ENCODE peak calls at places on chromosomes 2 and 18, in four cellular contexts. D is HepG2, L is GM12878, O is K562. Y is an unnamed sample.

GRCh38 chr2:237025090-237025865 is 60.4 kb upstream of the COPS8 start:
- DNase-seq in D (peak; percentile 80), L (no peak), O (no peak), Y (peak; percentile 36)

GRCh38 chr2:132430895-132431294 is 14.3 kb downstream of the GPR39 start:
- DNase-seq in D (no peak), L (no peak), O (no peak), Y (no peak)

GRCh38 chr2:148479388-148479787 is 165.2 kb upstream of the EPC2 start:
- DNase-seq in D (no peak), L (no peak), O (no peak), Y (no peak)

GRCh38 chr18:32200766-32201165 is 10.9 kb downstream of the MEP1B start:
- DNase-seq in D (no peak), L (no peak), O (no peak), Y (no peak)

GRCh38 chr18:79425573-79425895 is 29.8 kb downstream of the NFATC1 start:
- DNase-seq in D (no peak), L (no peak), O (no peak), Y (no peak)

GRCh38 chr2:65064728-65065552 is 8.7 kb downstream of the CEP68 start:
- DNase-seq in D (peak; percentile 36), L (peak; percentile 86), O (peak; percentile 56), Y (peak; percentile 52)

GRCh38 chr18:25171334-25171733 is 180.6 kb downstream of the ZNF521 start:
- DNase-seq in D (no peak), L (no peak), O (no peak), Y (no peak)

GRCh38 chr2:109438773-109439191 is 175.0 kb downstream of the SEPTIN10 start:
- DNase-seq in D (no peak), L (no peak), O (no peak), Y (peak; percentile 12)

GRCh38 chr2:234368861-234369261 is 128.0 kb downstream of the ARL4C start:
- DNase-seq in D (no peak), L (no peak), O (peak; percentile 5), Y (peak; percentile 53)

GRCh38 chr2:191304939-191305875 is 60.0 kb downstream of the MYO1B start:
- DNase-seq in D (no peak), L (no peak), O (no peak), Y (no peak)

GRCh38 chr2:15158117-15158516 is 403.0 kb downstream of the NBAS start:
- DNase-seq in D (no peak), L (no peak), O (no peak), Y (no peak)

GRCh38 chr2:144948205-144948855 is 428.4 kb upstream of the ZEB2 start:
- DNase-seq in D (no peak), L (no peak), O (no peak), Y (no peak)

GRCh38 chr2:70978388-70979357 is at the start of gene ANKRD53:
- DNase-seq in D (no peak), L (no peak), O (no peak), Y (no peak)

GRCh38 chr2:10028988-10029874 is 14.1 kb upstream of the KLF11 start:
- DNase-seq in D (no peak), L (no peak), O (peak; percentile 94), Y (no peak)

GRCh38 chr2:101442042-101442666 is 32.8 kb downstream of the RFX8 start:
- DNase-seq in D (no peak), L (no peak), O (no peak), Y (no peak)

GRCh38 chr2:7950035-7950612 is 731.7 kb upstream of the ID2 start:
- DNase-seq in D (no peak), L (no peak), O (no peak), Y (no peak)

GRCh38 chr2:96510931-96511595 is 5.9 kb upstream of the NEURL3 start:
- DNase-seq in D (no peak), L (no peak), O (no peak), Y (no peak)

GRCh38 chr2:223285505-223286265 is 233.7 kb downstream of the KCNE4 start:
- DNase-seq in D (no peak), L (no peak), O (no peak), Y (no peak)
- TF ChIP-seq SMC3 in D (no peak), L (no peak), O (no peak), Y (no peak)

GRCh38 chr2:83633435-83633834 is 825.6 kb downstream of the SUCLG1 start:
- DNase-seq in D (no peak), L (no peak), O (no peak), Y (no peak)
- TF ChIP-seq MYC in D (no peak), L (no peak), O (no peak), Y (no peak)

GRCh38 chr2:51510298-51510697 is 478.4 kb upstream of the NRXN1 start:
- DNase-seq in D (no peak), L (no peak), O (no peak), Y (no peak)
- TF ChIP-seq SMC3 in D (no peak), L (no peak), O (no peak), Y (no peak)

GRCh38 chr2:239937866-239938640 is 87.1 kb downstream of the NDUFA10 start:
- DNase-seq in D (no peak), L (no peak), O (no peak), Y (no peak)
- TF ChIP-seq MYC in D (no peak), L (no peak), O (no peak), Y (no peak)

GRCh38 chr2:26244479-26245230 is at the start of the genes HADHA and HADHB:
- DNase-seq in D (peak; percentile 95), L (peak; percentile 56), O (peak; percentile 90), Y (peak; percentile 81)

GRCh38 chr2:26245231-26245732 is 543 bp downstream of the HADHB start:
- DNase-seq in D (peak; percentile 44), L (peak; percentile 15), O (peak; percentile 15), Y (no peak)

GRCh38 chr2:26249625-26250024 is 4.9 kb downstream of the HADHB start:
- DNase-seq in D (no peak), L (no peak), O (no peak), Y (no peak)

GRCh38 chr2:26245810-26246209 is 1.1 kb downstream of the HADHB start:
- DNase-seq in D (peak; percentile 34), L (peak; percentile 53), O (no peak), Y (no peak)

DNA sequence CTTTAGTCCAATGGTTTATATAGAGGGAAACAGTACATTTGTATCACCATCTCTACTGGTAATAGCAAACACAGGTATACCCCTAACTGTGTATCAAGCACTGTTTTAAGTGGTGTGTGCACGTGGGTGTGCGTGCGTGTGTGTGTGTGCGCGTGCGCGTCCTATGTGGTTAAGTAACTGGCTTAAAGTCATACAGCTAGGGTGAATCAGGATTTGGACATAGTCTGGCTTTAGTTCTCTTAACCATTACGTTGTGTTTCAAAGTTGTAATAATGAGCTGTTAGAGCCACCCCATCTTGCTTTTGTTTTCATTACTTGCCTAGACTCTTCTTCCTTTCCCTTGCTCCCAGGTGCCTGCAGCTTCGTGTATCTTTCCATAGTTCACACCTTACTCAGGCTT is 2.1 kb downstream of the HADHB start:
- DNase-seq in D (no peak), L (peak; percentile 21), O (peak; percentile 36), Y (peak; percentile 28)
- TF ChIP-seq SMC3 in D (no peak), L (no peak), O (no peak), Y (no peak)

DNA sequence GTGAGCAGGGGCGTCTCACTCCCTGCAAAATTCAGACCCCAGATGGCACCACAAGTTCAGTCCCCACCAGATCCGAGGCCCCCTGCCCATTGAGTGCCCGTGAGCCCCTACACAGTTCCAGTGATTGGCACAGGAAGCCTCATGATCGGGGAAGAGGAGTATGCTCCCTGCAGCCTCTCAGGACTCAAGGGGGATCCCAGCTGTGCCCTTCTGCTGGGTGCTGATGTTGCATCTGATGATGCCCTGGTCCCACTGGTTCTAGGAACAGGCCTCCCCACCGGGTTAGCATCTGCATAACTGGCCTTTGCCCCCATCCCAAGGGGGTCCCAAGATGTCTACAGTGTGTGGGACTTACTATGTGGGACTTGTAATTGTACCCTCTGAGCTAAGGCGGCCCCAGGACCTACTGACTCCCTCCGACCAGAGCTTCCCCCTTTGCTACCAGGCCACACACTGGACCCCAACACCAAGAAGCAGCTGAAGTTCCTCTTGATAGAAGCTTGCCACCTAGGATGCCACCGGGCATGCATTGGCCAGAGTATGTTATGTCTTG is 8.6 kb downstream of the ALPG start:
- DNase-seq in D (no peak), L (no peak), O (no peak), Y (no peak)
- TF ChIP-seq MYC in D (no peak), L (no peak), O (no peak), Y (no peak)

DNA sequence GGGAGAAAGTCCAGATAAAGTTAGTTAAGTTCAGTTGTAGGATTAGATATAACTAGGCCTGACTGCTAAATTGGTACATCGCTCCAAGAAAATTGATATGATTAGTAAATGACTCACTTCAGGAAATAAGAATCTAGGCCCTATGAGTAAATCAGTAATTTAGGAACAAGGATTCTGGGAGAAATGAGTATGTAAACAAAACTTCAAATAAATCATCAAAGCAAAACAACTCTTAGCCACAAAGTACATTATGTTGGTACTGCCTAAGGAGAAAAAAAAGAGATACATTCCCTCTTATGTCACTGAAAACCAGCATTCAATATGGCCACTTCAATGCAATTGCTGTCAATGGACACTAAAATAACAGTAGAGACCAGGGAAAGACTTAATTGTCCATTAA is 529.1 kb downstream of the ZNF804A start:
- DNase-seq in D (no peak), L (no peak), O (no peak), Y (no peak)
- TF ChIP-seq SMC3 in D (no peak), L (no peak), O (no peak), Y (no peak)

GRCh38 chr18:63131106-63131943 is 188.2 kb downstream of the BCL2 start:
- DNase-seq in D (peak; percentile 16), L (no peak), O (peak; percentile 16), Y (peak; percentile 16)
- TF ChIP-seq MYC in D (no peak), L (no peak), O (no peak), Y (no peak)

GRCh38 chr2:46657042-46657504 is 177.7 kb downstream of the TMEM247 start:
- DNase-seq in D (peak; percentile 49), L (no peak), O (peak; percentile 17), Y (peak; percentile 73)
- TF ChIP-seq SMC3 in D (peak; percentile 45), L (peak; percentile 38), O (no peak), Y (peak; percentile 67)

Y was measured in A549.